ENCODE peak calls at places on chromosome 13, in seven cellular contexts. S is stimulated activated CD4-positive, alpha-beta T cell treated with anti-CD3 and anti-CD28 coated beads, Interleukin-4, amount 100 ng/mL, for 24 hours; G is WTC11; I is epithelial cell of esophagus; Z is uterus; Y is activated gamma-delta T cell treated with Interleukin-2 at 50 U/mL for 16 hours; D is EL. X is an unnamed sample.

GRCh38 chr13:113856716-113857065 is 7.2 kb downstream of the GAS6 start:
- DNase-seq in S (no peak), G (no peak), I (no peak), Z (peak), Y (no peak), D (peak), X (no peak)

GRCh38 chr13:48403151-48403631 is 9.7 kb downstream of the LPAR6 start:
- DNase-seq in S (peak), G (no peak), I (no peak), Z (no peak), Y (no peak), D (no peak), X (no peak)

GRCh38 chr13:27770809-27771208 is 21.5 kb upstream of the GSX1 start:
- DNase-seq in S (peak), G (peak), I (peak), Z (no peak), Y (no peak), D (peak), X (no peak)

GRCh38 chr13:54162069-54162468 is 1133.5 kb downstream of the OLFM4 start:
- DNase-seq in S (no peak), G (no peak), I (no peak), Z (no peak), Y (no peak), D (no peak), X (no peak)

GRCh38 chr13:32783067-32783466 is 196.8 kb downstream of the PDS5B start:
- DNase-seq in S (peak), G (no peak), I (peak), Z (no peak), Y (no peak), D (peak), X (no peak)

GRCh38 chr13:56528040-56528760 is 612.5 kb upstream of the PRR20A start:
- DNase-seq in S (no peak), G (no peak), I (no peak), Z (no peak), Y (no peak), D (no peak), X (no peak)

GRCh38 chr13:74026753-74027152 is 107.5 kb downstream of the KLF12 start:
- DNase-seq in S (peak), G (peak), I (peak), Z (no peak), Y (peak), D (peak), X (no peak)

GRCh38 chr13:112651750-112652511 is 37.9 kb upstream of the ATP11A start:
- DNase-seq in S (no peak), G (no peak), I (no peak), Z (peak), Y (no peak), D (no peak), X (no peak)

GRCh38 chr13:40197049-40197448 is 469.4 kb downstream of the FOXO1 start:
- DNase-seq in S (no peak), G (no peak), I (no peak), Z (no peak), Y (no peak), D (no peak), X (no peak)